ENCODE peak calls at places on chromosomes 16 and 17, in five cellular contexts. One of them, this sample, is unnamed.

GRCh38 chr16:53816211-53816610 is 112.3 kb downstream of the FTO start:
- DNase-seq in activated CD4-positive, alpha-beta T cell treated with anti-CD3 and anti-CD28 coated beads, Interleukin-2, amount 10 ng/mL, durations not matched to agents 24 days and 14 days: no peak
- DNase-seq in ELF-1: no peak
- DNase-seq in amniotic stem cell: no peak
- DNase-seq in omental fat pad: no peak
- DNase-seq in this sample: peak

GRCh38 chr17:48610282-48611211 is at the start of gene HOXB7:
- DNase-seq in activated CD4-positive, alpha-beta T cell treated with anti-CD3 and anti-CD28 coated beads, Interleukin-2, amount 10 ng/mL, durations not matched to agents 24 days and 14 days: peak
- DNase-seq in ELF-1: peak
- DNase-seq in amniotic stem cell: no peak
- DNase-seq in omental fat pad: peak
- DNase-seq in this sample: no peak

GRCh38 chr17:5031365-5032082 is 3.7 kb downstream of the SLC52A1 start:
- DNase-seq in activated CD4-positive, alpha-beta T cell treated with anti-CD3 and anti-CD28 coated beads, Interleukin-2, amount 10 ng/mL, durations not matched to agents 24 days and 14 days: peak
- DNase-seq in ELF-1: peak
- DNase-seq in amniotic stem cell: peak
- DNase-seq in omental fat pad: peak
- DNase-seq in this sample: peak

GRCh38 chr17:82164853-82165252 is 47.8 kb downstream of the CCDC57 start:
- DNase-seq in activated CD4-positive, alpha-beta T cell treated with anti-CD3 and anti-CD28 coated beads, Interleukin-2, amount 10 ng/mL, durations not matched to agents 24 days and 14 days: no peak
- DNase-seq in ELF-1: no peak
- DNase-seq in amniotic stem cell: no peak
- DNase-seq in omental fat pad: no peak
- DNase-seq in this sample: no peak

GRCh38 chr17:66737524-66737923 is 97.4 kb upstream of the CACNG5 start:
- DNase-seq in activated CD4-positive, alpha-beta T cell treated with anti-CD3 and anti-CD28 coated beads, Interleukin-2, amount 10 ng/mL, durations not matched to agents 24 days and 14 days: no peak
- DNase-seq in ELF-1: peak
- DNase-seq in amniotic stem cell: no peak
- DNase-seq in omental fat pad: no peak
- DNase-seq in this sample: peak

GRCh38 chr17:77728022-77728671 is 230.4 kb upstream of the TNRC6C start:
- DNase-seq in activated CD4-positive, alpha-beta T cell treated with anti-CD3 and anti-CD28 coated beads, Interleukin-2, amount 10 ng/mL, durations not matched to agents 24 days and 14 days: peak
- DNase-seq in ELF-1: no peak
- DNase-seq in amniotic stem cell: no peak
- DNase-seq in omental fat pad: no peak
- DNase-seq in this sample: no peak

GRCh38 chr17:44069974-44070454 is 521 bp upstream of the G6PC3 start:
- DNase-seq in activated CD4-positive, alpha-beta T cell treated with anti-CD3 and anti-CD28 coated beads, Interleukin-2, amount 10 ng/mL, durations not matched to agents 24 days and 14 days: no peak
- DNase-seq in ELF-1: peak
- DNase-seq in amniotic stem cell: no peak
- DNase-seq in omental fat pad: no peak
- DNase-seq in this sample: peak

GRCh38 chr17:82864721-82865240 is 25.0 kb upstream of the ZNF750 start:
- DNase-seq in activated CD4-positive, alpha-beta T cell treated with anti-CD3 and anti-CD28 coated beads, Interleukin-2, amount 10 ng/mL, durations not matched to agents 24 days and 14 days: no peak
- DNase-seq in ELF-1: no peak
- DNase-seq in amniotic stem cell: no peak
- DNase-seq in omental fat pad: no peak
- DNase-seq in this sample: no peak

GRCh38 chr16:2515180-2515803 is 1.5 kb downstream of the ATP6V0C start:
- DNase-seq in activated CD4-positive, alpha-beta T cell treated with anti-CD3 and anti-CD28 coated beads, Interleukin-2, amount 10 ng/mL, durations not matched to agents 24 days and 14 days: peak
- DNase-seq in ELF-1: peak
- DNase-seq in amniotic stem cell: no peak
- DNase-seq in omental fat pad: no peak
- DNase-seq in this sample: no peak

This sample was measured in fibroblast of pulmonary artery.